ENCODE peak calls at places on chromosomes 11 and 22, in five cellular contexts. W, Z, V, K and I are unnamed samples.

GRCh38 chr11:64969209-64969608 is 2.7 kb downstream of the MAJIN start:
- DNase-seq in W (peak; percentile 61), Z (no peak), K (no peak), V (peak; percentile 57), I (no peak)

GRCh38 chr11:26243426-26243825 is 88.5 kb upstream of the ANO3 start:
- DNase-seq in W (no peak), Z (no peak), K (no peak), V (no peak), I (no peak)

GRCh38 chr22:22714600-22715361 is 70.4 kb downstream of the GGTLC2 start:
- DNase-seq in W (no peak), Z (no peak), V (no peak), K (no peak), I (no peak)

GRCh38 chr11:44681698-44682097 is 45.1 kb upstream of the TSPAN18 start:
- DNase-seq in Z (no peak), K (no peak), V (peak; percentile 61), W (no peak), I (peak; percentile 8)

GRCh38 chr11:7257744-7258143 is 6.0 kb downstream of the SYT9 start:
- DNase-seq in V (no peak), W (no peak), K (no peak), Z (no peak), I (no peak)

GRCh38 chr11:46382644-46383403 is 1.4 kb downstream of the MDK start:
- DNase-seq in W (peak; percentile 66), Z (no peak), K (no peak), V (peak; percentile 52), I (peak; percentile 66)

GRCh38 chr22:44648821-44649566 is 53.0 kb upstream of the PRR5 start:
- DNase-seq in W (no peak), V (no peak), Z (no peak), K (no peak), I (no peak)

GRCh38 chr22:28379075-28379806 is 300.4 kb downstream of the TTC28 start:
- DNase-seq in Z (no peak), V (no peak), K (no peak), W (no peak), I (no peak)

GRCh38 chr11:109298865-109299264 is 123.1 kb upstream of the C11orf87 start:
- DNase-seq in W (no peak), K (no peak), V (no peak), Z (no peak), I (no peak)

GRCh38 chr11:3130269-3131071 is 34.6 kb downstream of the OSBPL5 start:
- DNase-seq in V (no peak), Z (no peak), W (no peak), K (no peak), I (peak; percentile 38)

GRCh38 chr11:120869516-120870011 is 154.3 kb upstream of the TBCEL start:
- DNase-seq in K (no peak), Z (no peak), V (no peak), W (no peak), I (no peak)

GRCh38 chr11:76665921-76666351 is 4.6 kb downstream of the LRRC32 start:
- DNase-seq in V (no peak), W (no peak), K (no peak), Z (no peak), I (no peak)

GRCh38 chr11:74037309-74037708 is 28.4 kb upstream of the UCP3 start:
- DNase-seq in V (peak; percentile 51), K (no peak), Z (no peak), W (no peak), I (no peak)

GRCh38 chr11:75431533-75432525 is 1.2 kb downstream of the KLHL35 start:
- DNase-seq in K (no peak), Z (no peak), V (no peak), W (no peak), I (peak; percentile 19)

GRCh38 chr22:40997485-40997884 is 46.3 kb downstream of the RBX1 start:
- DNase-seq in K (no peak), W (no peak), V (no peak), Z (no peak), I (no peak)

GRCh38 chr11:100738701-100739100 is 51.6 kb downstream of the ARHGAP42 start:
- DNase-seq in W (no peak), V (no peak), K (no peak), Z (no peak), I (no peak)

GRCh38 chr22:24894220-24894975 is 52.1 kb downstream of the LHFPL7 start:
- DNase-seq in K (no peak), V (peak; percentile 91), W (peak; percentile 89), Z (no peak), I (peak; percentile 84)

GRCh38 chr11:125345706-125346561 is 150.1 kb downstream of the FEZ1 start:
- DNase-seq in Z (peak; percentile 3), W (peak; percentile 42), V (peak; percentile 28), K (no peak), I (peak; percentile 59)